ENCODE peak calls at places on chromosomes 12 and 14, in four cellular contexts. V is K562, W is IMR-90, B is GM12878. A is an unnamed sample.

GRCh38 chr12:42450248-42450647 is 124.3 kb downstream of the PPHLN1 start:
- DNase-seq in V (no peak), W (peak), B (no peak), A (peak)

GRCh38 chr14:77593501-77593911 is 22.9 kb downstream of the SPTLC2 start:
- DNase-seq in V (no peak), W (peak), B (peak), A (peak)

GRCh38 chr14:30291216-30291615 is 267.7 kb upstream of the G2E3 start:
- DNase-seq in V (no peak), W (peak), B (no peak), A (no peak)

GRCh38 chr14:36582011-36582873 is at the start of gene NKX2-8:
- DNase-seq in V (no peak), W (no peak), B (no peak), A (no peak)

GRCh38 chr14:41146391-41146790 is 460.3 kb upstream of the LRFN5 start:
- DNase-seq in V (no peak), W (no peak), B (no peak), A (no peak)

GRCh38 chr14:20490563-20490962 is 14.8 kb upstream of the RNASE10 start:
- DNase-seq in V (peak), W (no peak), B (no peak), A (no peak)

GRCh38 chr12:42140901-42141300 is 3.8 kb downstream of the GXYLT1 start:
- DNase-seq in V (no peak), W (peak), B (no peak), A (no peak)

GRCh38 chr12:131994589-131994988 is 44.8 kb downstream of the EP400 start:
- DNase-seq in V (no peak), W (no peak), B (peak), A (no peak)

GRCh38 chr12:67382206-67382871 is 113.2 kb downstream of the CAND1 start:
- DNase-seq in V (no peak), W (peak), B (no peak), A (no peak)

GRCh38 chr12:10101648-10102220 is 2.9 kb upstream of the CLEC1A start:
- DNase-seq in V (no peak), W (no peak), B (no peak), A (no peak)

GRCh38 chr14:69170848-69171247 is 17.9 kb upstream of the DCAF5 start:
- DNase-seq in V (no peak), W (peak), B (no peak), A (no peak)

GRCh38 chr12:47828008-47828966 is 8.6 kb upstream of the HDAC7 start:
- DNase-seq in V (no peak), W (no peak), B (no peak), A (no peak)

GRCh38 chr12:45583011-45583657 is 146.4 kb upstream of the ARID2 start:
- DNase-seq in V (no peak), W (peak), B (no peak), A (no peak)

GRCh38 chr14:103189481-103190470 is 66.5 kb downstream of the TNFAIP2 start:
- DNase-seq in V (no peak), W (no peak), B (no peak), A (no peak)

GRCh38 chr14:64074961-64075619 is 219.1 kb downstream of the ESR2 start:
- DNase-seq in V (no peak), W (peak), B (no peak), A (peak)

GRCh38 chr12:26798013-26798412 is 35.0 kb downstream of the ITPR2 start:
- DNase-seq in V (no peak), W (peak), B (peak), A (no peak)

GRCh38 chr14:80447396-80447795 is 236.1 kb upstream of the DIO2 start:
- DNase-seq in V (no peak), W (peak), B (no peak), A (no peak)

GRCh38 chr14:98296895-98297294 is 975.1 kb downstream of the BCL11B start:
- DNase-seq in V (no peak), W (no peak), B (no peak), A (no peak)

GRCh38 chr14:53542692-53543091 is 389.6 kb upstream of the DDHD1 start:
- DNase-seq in V (no peak), W (peak), B (no peak), A (peak)

GRCh38 chr14:61130512-61131260 is 149.6 kb downstream of the SLC38A6 start:
- DNase-seq in V (no peak), W (no peak), B (no peak), A (no peak)

GRCh38 chr12:5388581-5389535 is 43.0 kb upstream of the NTF3 start:
- DNase-seq in V (no peak), W (peak), B (no peak), A (no peak)

GRCh38 chr12:3589745-3590144 is 98.7 kb downstream of the PRMT8 start:
- DNase-seq in V (no peak), W (no peak), B (no peak), A (no peak)

GRCh38 chr14:60734465-60735242 is at the start of gene MNAT1:
- DNase-seq in V (peak), W (peak), B (peak), A (peak)

GRCh38 chr12:122641976-122642375 is 61.2 kb downstream of the HCAR2 start:
- DNase-seq in V (no peak), W (peak), B (no peak), A (no peak)

GRCh38 chr12:85357609-85358008 is 77.6 kb downstream of the ALX1 start:
- DNase-seq in V (no peak), W (no peak), B (no peak), A (no peak)

GRCh38 chr12:68451261-68452091 is 119.3 kb upstream of the MDM1 start:
- DNase-seq in V (peak), W (peak), B (peak), A (peak)

GRCh38 chr12:93176166-93176565 is 201.6 kb upstream of the NUDT4 start:
- DNase-seq in V (no peak), W (peak), B (no peak), A (peak)

GRCh38 chr14:38208825-38209562 is 1.3 kb downstream of the SSTR1 start:
- DNase-seq in V (no peak), W (peak), B (no peak), A (peak)

GRCh38 chr14:52790756-52791203 is 627 bp downstream of the GNPNAT1 start:
- DNase-seq in V (peak), W (no peak), B (no peak), A (no peak)

GRCh38 chr12:76636141-76636692 is 76.6 kb upstream of the OSBPL8 start:
- DNase-seq in V (peak), W (peak), B (no peak), A (peak)

DNA sequence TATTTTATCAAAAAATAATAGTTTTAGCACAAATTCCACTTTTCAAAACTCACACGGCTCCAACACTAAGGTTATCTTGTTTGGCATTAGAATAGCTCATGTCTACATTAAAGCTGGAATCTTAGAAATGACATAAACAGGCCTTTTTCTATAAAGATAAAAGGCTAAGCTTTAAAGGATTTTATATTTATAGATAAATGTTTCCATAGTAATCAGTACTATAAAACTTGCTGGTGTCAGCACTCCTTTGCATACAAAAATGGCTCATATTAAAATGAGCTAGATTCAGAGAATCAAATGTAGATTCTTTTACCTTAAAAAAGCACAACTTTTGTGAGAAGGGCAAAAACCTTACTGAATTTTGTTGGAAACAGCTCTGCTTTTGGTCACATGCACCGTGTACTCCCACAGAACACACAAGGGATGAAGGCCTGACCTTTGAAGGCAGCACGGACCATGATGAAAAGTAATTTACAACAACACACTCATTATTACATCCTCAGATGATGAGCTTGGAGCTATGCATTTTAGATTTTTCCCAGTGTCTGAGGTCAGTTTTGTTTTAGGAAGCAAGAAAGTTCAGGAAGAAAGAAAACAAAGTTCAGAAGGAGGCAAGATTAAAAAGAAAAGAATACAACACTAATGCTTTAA is 202.8 kb downstream of the BCAT1 start:
- DNase-seq in V (no peak), W (no peak), B (no peak), A (no peak)
- H2AFZ ChIP-seq in V (no peak), W (no peak), B (no peak), A (no peak)

GRCh38 chr14:74648643-74649042 is 36.6 kb upstream of the LTBP2 start:
- DNase-seq in V (no peak), W (no peak), B (no peak), A (no peak)
- TF ChIP-seq FOS in V (no peak), W (no peak), B (no peak), A (no peak)

DNA sequence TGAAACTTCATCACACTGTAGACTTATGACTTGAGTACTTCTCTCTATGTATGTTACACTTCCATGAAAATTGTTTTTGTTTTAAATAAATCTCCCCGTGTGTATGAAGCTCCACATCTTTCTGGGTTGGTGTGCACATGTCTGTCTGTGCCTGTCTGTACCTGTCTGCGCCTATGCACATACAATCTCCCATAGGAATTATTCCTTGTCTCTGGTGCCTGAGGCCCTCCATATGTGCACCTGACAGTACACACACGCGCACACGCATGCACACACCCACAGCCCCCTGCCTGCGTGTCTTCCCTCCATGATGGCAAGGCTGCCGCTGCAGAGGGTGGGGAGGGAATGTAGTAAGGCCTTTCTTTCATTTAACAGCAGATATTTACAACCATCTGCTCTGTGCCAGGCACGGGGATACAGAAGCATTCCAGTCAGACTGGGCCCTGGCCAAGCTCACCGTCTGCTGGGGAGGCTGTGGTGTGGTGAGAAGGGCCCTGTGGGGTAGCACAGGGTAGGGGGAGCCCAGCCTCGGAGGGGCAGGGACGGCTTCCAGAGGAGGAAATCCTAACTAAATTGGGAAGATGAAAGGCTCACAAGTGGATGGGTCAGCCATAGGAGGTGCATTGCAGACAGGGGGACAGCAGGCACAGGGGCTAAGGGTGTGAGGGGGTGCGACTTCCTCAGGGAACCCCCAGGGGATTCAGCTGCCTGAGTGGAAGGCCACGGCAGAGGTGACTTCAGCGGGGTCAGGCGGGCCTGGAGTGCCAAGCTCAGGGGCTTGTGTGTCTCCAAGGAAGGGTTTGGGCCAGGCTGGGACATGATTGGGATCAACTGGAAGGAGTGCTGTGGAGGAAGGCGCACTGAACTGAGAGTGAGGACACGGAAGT is 26.1 kb downstream of the KRT8 start:
- DNase-seq in V (no peak), W (no peak), B (no peak), A (no peak)
- H2AFZ ChIP-seq in V (peak), W (peak), B (no peak), A (peak)

GRCh38 chr14:105888151-105888550 is 361.8 kb downstream of the TMEM121 start:
- DNase-seq in V (no peak), W (no peak), B (no peak), A (no peak)

GRCh38 chr14:105883066-105884005 is 357.0 kb downstream of the TMEM121 start:
- DNase-seq in V (no peak), W (no peak), B (no peak), A (no peak)

GRCh38 chr14:105884808-105885281 is 358.5 kb downstream of the TMEM121 start:
- DNase-seq in V (no peak), W (no peak), B (no peak), A (no peak)

GRCh38 chr14:105882626-105883025 is 356.2 kb downstream of the TMEM121 start:
- DNase-seq in V (no peak), W (no peak), B (no peak), A (no peak)

GRCh38 chr14:105885561-105886320 is 359.4 kb downstream of the TMEM121 start:
- DNase-seq in V (peak), W (no peak), B (no peak), A (no peak)
- TF ChIP-seq FOS in V (no peak), W (no peak), B (no peak), A (no peak)

DNA sequence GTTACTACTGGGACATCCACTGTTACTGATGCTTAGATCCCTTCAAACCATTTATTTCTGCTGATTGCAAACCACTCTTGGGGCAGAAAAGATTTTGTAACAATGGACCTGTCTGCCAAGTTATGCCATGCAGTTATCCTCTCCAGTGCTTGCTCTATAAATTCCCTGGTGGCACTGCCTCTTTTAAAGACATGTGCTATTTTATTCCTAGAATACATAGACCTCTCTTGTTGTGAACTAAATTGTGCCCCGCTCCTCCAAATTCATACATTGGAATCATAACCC is 708.6 kb upstream of the FOXG1 start:
- DNase-seq in V (no peak), W (no peak), B (no peak), A (no peak)
- H2AFZ ChIP-seq in V (no peak), W (no peak), B (no peak), A (no peak)

DNA sequence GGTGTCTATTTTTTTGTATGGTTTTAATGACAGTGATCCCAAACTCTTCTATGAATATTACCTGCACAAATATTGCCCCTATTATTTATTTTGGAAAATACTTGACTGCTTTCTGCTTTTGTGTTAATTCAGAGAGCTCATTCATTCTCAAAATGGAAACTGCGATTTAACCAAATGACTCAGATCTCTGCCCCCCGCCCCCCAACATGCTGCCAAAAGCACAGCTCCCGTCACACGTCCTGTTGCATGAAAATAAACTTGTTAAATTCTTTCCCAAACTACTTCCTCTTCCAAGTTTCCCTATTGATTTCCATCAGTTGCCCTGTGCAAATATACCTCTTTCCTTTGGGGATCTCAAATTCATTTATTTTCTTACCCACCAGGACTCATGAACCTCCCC is 18.0 kb upstream of the NRDE2 start:
- DNase-seq in V (no peak), W (no peak), B (no peak), A (no peak)
- TF ChIP-seq FOS in V (no peak), W (no peak), B (no peak), A (no peak)

GRCh38 chr12:96419576-96420254 is 19.5 kb upstream of the CDK17 start:
- DNase-seq in V (no peak), W (no peak), B (peak), A (peak)

GRCh38 chr12:96416033-96416790 is 16.0 kb upstream of the CDK17 start:
- DNase-seq in V (no peak), W (peak), B (no peak), A (peak)

GRCh38 chr12:96409734-96410133 is 9.5 kb upstream of the CDK17 start:
- DNase-seq in V (no peak), W (no peak), B (no peak), A (no peak)

GRCh38 chr12:96412431-96412830 is 12.2 kb upstream of the CDK17 start:
- DNase-seq in V (no peak), W (no peak), B (no peak), A (no peak)

DNA sequence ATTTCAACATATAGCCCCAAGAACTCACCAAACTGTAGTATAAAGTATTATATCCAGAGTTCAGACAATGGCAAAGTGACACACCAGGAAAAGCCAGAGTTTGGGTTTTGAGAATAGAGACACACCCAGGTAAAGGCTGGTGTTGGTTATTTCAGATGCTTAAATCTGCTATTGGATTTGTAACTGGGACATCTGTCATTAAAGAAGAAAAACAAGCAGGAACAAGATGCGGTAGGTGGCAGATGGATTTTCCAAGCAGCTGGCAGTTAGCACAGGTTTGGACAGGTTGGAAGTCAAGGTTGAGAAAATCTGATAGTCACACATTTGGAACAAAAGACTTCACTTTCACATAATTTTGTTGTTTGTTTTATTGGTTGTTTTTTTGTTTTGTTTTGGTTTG is 14.4 kb upstream of the CDK17 start:
- DNase-seq in V (no peak), W (no peak), B (no peak), A (no peak)
- H2AFZ ChIP-seq in V (no peak), W (no peak), B (no peak), A (no peak)

A was measured in endothelial cell of umbilical vein.